ENCODE peak calls at places on chromosomes 2 and 18, in eight cellular contexts. One of them, this sample, is unnamed.
A peak's percentile ranks its signal among the peaks of the same experiment; 100 is the strongest.

GRCh38 chr2:100584811-100585210 is 22.0 kb downstream of the PDCL3 start:
- DNase-seq in colonic mucosa: no peak
- DNase-seq in cardiac muscle cell: no peak
- DNase-seq in AG04450: no peak
- DNase-seq in fibroblast of pulmonary artery: no peak
- DNase-seq in brain microvascular endothelial cell: no peak
- DNase-seq in fibroblast of mammary gland: no peak
- DNase-seq in CD8-positive, alpha-beta T cell: no peak
- DNase-seq in this sample: no peak

GRCh38 chr2:8684421-8684884 is 2.6 kb downstream of the ID2 start:
- DNase-seq in brain microvascular endothelial cell: no peak
- DNase-seq in fibroblast of pulmonary artery: peak; percentile 60
- DNase-seq in CD8-positive, alpha-beta T cell: peak; percentile 22
- DNase-seq in colonic mucosa: peak; percentile 58
- DNase-seq in cardiac muscle cell: peak; percentile 43
- DNase-seq in fibroblast of mammary gland: no peak
- DNase-seq in AG04450: no peak
- DNase-seq in this sample: no peak

GRCh38 chr2:23926289-23926749 is 604 bp downstream of the ATAD2B start:
- DNase-seq in cardiac muscle cell: no peak
- DNase-seq in CD8-positive, alpha-beta T cell: no peak
- DNase-seq in AG04450: no peak
- DNase-seq in fibroblast of pulmonary artery: no peak
- DNase-seq in fibroblast of mammary gland: no peak
- DNase-seq in brain microvascular endothelial cell: no peak
- DNase-seq in colonic mucosa: peak; percentile 45
- DNase-seq in this sample: no peak

GRCh38 chr2:120805590-120805989 is 69.9 kb downstream of the GLI2 start:
- DNase-seq in fibroblast of mammary gland: no peak
- DNase-seq in brain microvascular endothelial cell: no peak
- DNase-seq in AG04450: no peak
- DNase-seq in colonic mucosa: no peak
- DNase-seq in fibroblast of pulmonary artery: no peak
- DNase-seq in cardiac muscle cell: no peak
- DNase-seq in CD8-positive, alpha-beta T cell: no peak
- DNase-seq in this sample: no peak

GRCh38 chr2:196074631-196075030 is 6.0 kb upstream of the DNAH7 start:
- DNase-seq in AG04450: no peak
- DNase-seq in brain microvascular endothelial cell: no peak
- DNase-seq in cardiac muscle cell: no peak
- DNase-seq in fibroblast of mammary gland: no peak
- DNase-seq in fibroblast of pulmonary artery: no peak
- DNase-seq in colonic mucosa: no peak
- DNase-seq in CD8-positive, alpha-beta T cell: no peak
- DNase-seq in this sample: no peak

GRCh38 chr2:603427-603826 is 73.8 kb downstream of the TMEM18 start:
- DNase-seq in CD8-positive, alpha-beta T cell: no peak
- DNase-seq in brain microvascular endothelial cell: no peak
- DNase-seq in cardiac muscle cell: no peak
- DNase-seq in colonic mucosa: no peak
- DNase-seq in fibroblast of mammary gland: no peak
- DNase-seq in AG04450: no peak
- DNase-seq in fibroblast of pulmonary artery: no peak
- DNase-seq in this sample: no peak

GRCh38 chr2:3102915-3103569 is 274.6 kb downstream of the EIPR1 start:
- DNase-seq in colonic mucosa: peak; percentile 11
- DNase-seq in fibroblast of pulmonary artery: no peak
- DNase-seq in brain microvascular endothelial cell: no peak
- DNase-seq in fibroblast of mammary gland: no peak
- DNase-seq in CD8-positive, alpha-beta T cell: no peak
- DNase-seq in AG04450: no peak
- DNase-seq in cardiac muscle cell: no peak
- DNase-seq in this sample: no peak

GRCh38 chr2:102304268-102304667 is 7.1 kb upstream of the IL1RL1 start:
- DNase-seq in colonic mucosa: no peak
- DNase-seq in AG04450: no peak
- DNase-seq in cardiac muscle cell: peak; percentile 57
- DNase-seq in fibroblast of pulmonary artery: peak; percentile 63
- DNase-seq in CD8-positive, alpha-beta T cell: no peak
- DNase-seq in fibroblast of mammary gland: peak; percentile 72
- DNase-seq in brain microvascular endothelial cell: no peak
- DNase-seq in this sample: no peak

GRCh38 chr18:47917923-47918610 is 12.4 kb downstream of the SMAD2 start:
- DNase-seq in fibroblast of mammary gland: no peak
- DNase-seq in CD8-positive, alpha-beta T cell: no peak
- DNase-seq in brain microvascular endothelial cell: no peak
- DNase-seq in AG04450: no peak
- DNase-seq in cardiac muscle cell: no peak
- DNase-seq in colonic mucosa: no peak
- DNase-seq in fibroblast of pulmonary artery: no peak
- DNase-seq in this sample: no peak

GRCh38 chr18:41043876-41044275 is 911.2 kb upstream of the PIK3C3 start:
- DNase-seq in CD8-positive, alpha-beta T cell: no peak
- DNase-seq in cardiac muscle cell: no peak
- DNase-seq in AG04450: no peak
- DNase-seq in fibroblast of mammary gland: no peak
- DNase-seq in fibroblast of pulmonary artery: no peak
- DNase-seq in colonic mucosa: no peak
- DNase-seq in brain microvascular endothelial cell: no peak
- DNase-seq in this sample: no peak

GRCh38 chr2:189826039-189826438 is 41.8 kb downstream of the PMS1 start:
- DNase-seq in AG04450: no peak
- DNase-seq in colonic mucosa: no peak
- DNase-seq in cardiac muscle cell: no peak
- DNase-seq in CD8-positive, alpha-beta T cell: no peak
- DNase-seq in fibroblast of pulmonary artery: no peak
- DNase-seq in brain microvascular endothelial cell: no peak
- DNase-seq in fibroblast of mammary gland: no peak
- DNase-seq in this sample: no peak

GRCh38 chr2:189834059-189834458 is 49.8 kb downstream of the PMS1 start:
- DNase-seq in brain microvascular endothelial cell: no peak
- DNase-seq in cardiac muscle cell: no peak
- DNase-seq in AG04450: no peak
- DNase-seq in colonic mucosa: no peak
- DNase-seq in fibroblast of pulmonary artery: no peak
- DNase-seq in CD8-positive, alpha-beta T cell: no peak
- DNase-seq in fibroblast of mammary gland: no peak
- DNase-seq in this sample: no peak

GRCh38 chr2:189824694-189825396 is 40.6 kb downstream of the PMS1 start:
- DNase-seq in fibroblast of mammary gland: no peak
- DNase-seq in CD8-positive, alpha-beta T cell: no peak
- DNase-seq in fibroblast of pulmonary artery: peak; percentile 25
- DNase-seq in colonic mucosa: no peak
- DNase-seq in cardiac muscle cell: peak; percentile 19
- DNase-seq in brain microvascular endothelial cell: no peak
- DNase-seq in AG04450: no peak
- DNase-seq in this sample: no peak

GRCh38 chr2:189830510-189830909 is 46.3 kb downstream of the PMS1 start:
- DNase-seq in AG04450: no peak
- DNase-seq in fibroblast of pulmonary artery: no peak
- DNase-seq in fibroblast of mammary gland: no peak
- DNase-seq in colonic mucosa: no peak
- DNase-seq in brain microvascular endothelial cell: no peak
- DNase-seq in cardiac muscle cell: no peak
- DNase-seq in CD8-positive, alpha-beta T cell: no peak
- DNase-seq in this sample: no peak

DNA sequence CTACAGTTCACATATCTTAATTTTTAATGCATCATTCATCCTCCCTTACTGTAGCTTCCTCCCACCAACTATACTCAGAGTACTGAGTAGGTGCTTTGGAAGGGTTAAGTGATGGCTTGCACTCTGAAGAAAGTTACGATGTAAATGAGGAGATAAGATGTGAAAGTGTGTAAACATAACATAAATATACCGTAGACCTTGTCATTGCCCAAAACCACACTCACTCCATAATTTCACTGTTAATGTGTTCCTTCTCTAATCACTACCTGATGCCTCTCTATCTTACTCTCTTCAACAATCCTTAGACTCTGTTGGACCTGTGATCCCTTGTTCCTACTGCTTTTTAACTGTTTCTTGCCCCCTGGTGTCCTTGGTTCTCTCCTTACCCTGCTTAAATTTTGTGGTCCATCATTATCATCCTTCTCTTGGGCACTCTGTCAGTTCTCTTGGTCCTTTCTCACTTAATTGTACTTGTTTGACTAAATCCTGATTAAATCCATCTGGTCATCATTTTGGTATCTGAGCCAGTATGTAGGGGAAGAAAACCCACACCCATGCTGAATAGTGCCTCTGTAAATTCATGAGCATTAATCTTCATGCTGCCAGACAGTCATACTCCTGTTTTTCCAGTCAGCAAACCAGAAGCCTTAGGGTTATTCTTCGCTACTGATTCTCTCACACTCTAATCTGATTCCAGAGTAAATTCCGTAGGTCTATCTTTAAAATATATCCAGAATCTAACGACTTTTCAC is 45.0 kb downstream of the PMS1 start:
- DNase-seq in fibroblast of pulmonary artery: no peak
- DNase-seq in CD8-positive, alpha-beta T cell: no peak
- DNase-seq in brain microvascular endothelial cell: no peak
- DNase-seq in AG04450: no peak
- DNase-seq in fibroblast of mammary gland: peak; percentile 69
- DNase-seq in cardiac muscle cell: no peak
- DNase-seq in colonic mucosa: no peak
- DNase-seq in this sample: no peak
- TF ChIP-seq CTCF in fibroblast of pulmonary artery: no peak
- TF ChIP-seq CTCF in CD8-positive, alpha-beta T cell: no peak
- TF ChIP-seq CTCF in brain microvascular endothelial cell: no peak
- TF ChIP-seq CTCF in AG04450: no peak
- TF ChIP-seq CTCF in fibroblast of mammary gland: no peak
- TF ChIP-seq CTCF in cardiac muscle cell: no peak
- TF ChIP-seq CTCF in colonic mucosa: no peak
- TF ChIP-seq CTCF in this sample: no peak

GRCh38 chr18:13137041-13137938 is 81.3 kb upstream of the LDLRAD4 start:
- DNase-seq in cardiac muscle cell: peak; percentile 47
- DNase-seq in fibroblast of pulmonary artery: peak; percentile 17
- DNase-seq in AG04450: no peak
- DNase-seq in brain microvascular endothelial cell: no peak
- DNase-seq in CD8-positive, alpha-beta T cell: peak; percentile 29
- DNase-seq in colonic mucosa: peak; percentile 37
- DNase-seq in fibroblast of mammary gland: no peak
- DNase-seq in this sample: no peak

GRCh38 chr18:13139885-13140450 is 78.6 kb upstream of the LDLRAD4 start:
- DNase-seq in AG04450: no peak
- DNase-seq in colonic mucosa: no peak
- DNase-seq in brain microvascular endothelial cell: no peak
- DNase-seq in fibroblast of mammary gland: no peak
- DNase-seq in cardiac muscle cell: no peak
- DNase-seq in fibroblast of pulmonary artery: no peak
- DNase-seq in CD8-positive, alpha-beta T cell: no peak
- DNase-seq in this sample: no peak

GRCh38 chr18:13138822-13139139 is 79.8 kb upstream of the LDLRAD4 start:
- DNase-seq in fibroblast of pulmonary artery: no peak
- DNase-seq in CD8-positive, alpha-beta T cell: no peak
- DNase-seq in brain microvascular endothelial cell: no peak
- DNase-seq in cardiac muscle cell: no peak
- DNase-seq in fibroblast of mammary gland: no peak
- DNase-seq in colonic mucosa: no peak
- DNase-seq in AG04450: no peak
- DNase-seq in this sample: no peak

GRCh38 chr18:13136689-13137040 is 81.9 kb upstream of the LDLRAD4 start:
- DNase-seq in fibroblast of pulmonary artery: no peak
- DNase-seq in AG04450: no peak
- DNase-seq in colonic mucosa: no peak
- DNase-seq in CD8-positive, alpha-beta T cell: no peak
- DNase-seq in brain microvascular endothelial cell: no peak
- DNase-seq in fibroblast of mammary gland: no peak
- DNase-seq in cardiac muscle cell: peak; percentile 35
- DNase-seq in this sample: no peak

DNA sequence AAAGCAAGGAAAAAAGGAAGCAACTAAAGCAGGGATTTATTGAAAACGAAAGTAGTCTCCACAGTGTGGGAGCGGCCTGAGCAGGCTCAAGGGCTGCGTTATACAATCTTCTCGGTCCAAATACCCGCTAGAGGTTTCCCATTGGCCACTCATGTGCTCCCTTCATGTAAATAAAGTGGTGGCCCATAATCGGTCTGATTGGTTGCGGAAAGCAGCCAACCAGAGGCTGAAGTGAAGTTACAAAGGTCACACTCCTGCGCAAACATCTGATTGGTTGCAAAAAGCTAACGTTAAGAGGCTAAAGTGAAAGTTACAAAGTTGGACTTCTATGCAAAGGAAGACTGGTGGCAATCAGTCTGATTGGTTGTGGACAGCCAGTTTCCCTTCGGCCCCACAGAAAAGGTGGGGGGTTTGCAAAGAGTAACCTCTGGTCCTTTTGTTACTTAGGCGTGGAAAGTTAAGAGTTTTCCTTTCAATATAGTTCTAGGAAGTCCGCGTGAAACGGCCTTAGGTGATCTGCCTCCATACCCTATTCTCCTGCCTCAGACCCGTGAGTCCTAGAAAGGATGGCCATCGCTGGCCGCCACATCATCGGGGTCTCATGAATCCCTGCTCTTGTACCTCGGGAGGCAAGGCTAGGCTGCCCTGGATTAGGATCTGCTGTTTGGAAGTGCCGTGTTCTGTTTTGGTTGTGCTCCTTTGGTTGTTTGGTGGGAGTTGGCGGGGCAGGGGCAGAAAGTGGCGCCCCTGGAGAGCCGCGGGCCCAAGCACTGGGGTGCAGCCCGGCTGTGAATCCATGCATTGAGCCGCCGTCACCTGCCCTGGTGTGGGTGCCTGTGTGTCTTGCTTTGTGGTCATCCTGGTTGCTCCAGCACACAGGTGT is 80.4 kb upstream of the LDLRAD4 start:
- DNase-seq in cardiac muscle cell: peak; percentile 36
- DNase-seq in CD8-positive, alpha-beta T cell: peak; percentile 53
- DNase-seq in colonic mucosa: peak; percentile 90
- DNase-seq in fibroblast of mammary gland: peak; percentile 84
- DNase-seq in fibroblast of pulmonary artery: peak; percentile 10
- DNase-seq in brain microvascular endothelial cell: no peak
- DNase-seq in AG04450: no peak
- DNase-seq in this sample: no peak
- H3K4me3 ChIP-seq in cardiac muscle cell: no peak overlapping the region
- H3K4me3 ChIP-seq in CD8-positive, alpha-beta T cell: peak overlapping the region; percentile 98
- H3K4me3 ChIP-seq in colonic mucosa: peak overlapping the region; percentile 69
- H3K4me3 ChIP-seq in fibroblast of mammary gland: peak overlapping the region; percentile 48
- H3K4me3 ChIP-seq in fibroblast of pulmonary artery: no peak overlapping the region
- H3K4me3 ChIP-seq in brain microvascular endothelial cell: no peak overlapping the region
- H3K4me3 ChIP-seq in AG04450: no peak overlapping the region
- H3K4me3 ChIP-seq in this sample: no peak overlapping the region

DNA sequence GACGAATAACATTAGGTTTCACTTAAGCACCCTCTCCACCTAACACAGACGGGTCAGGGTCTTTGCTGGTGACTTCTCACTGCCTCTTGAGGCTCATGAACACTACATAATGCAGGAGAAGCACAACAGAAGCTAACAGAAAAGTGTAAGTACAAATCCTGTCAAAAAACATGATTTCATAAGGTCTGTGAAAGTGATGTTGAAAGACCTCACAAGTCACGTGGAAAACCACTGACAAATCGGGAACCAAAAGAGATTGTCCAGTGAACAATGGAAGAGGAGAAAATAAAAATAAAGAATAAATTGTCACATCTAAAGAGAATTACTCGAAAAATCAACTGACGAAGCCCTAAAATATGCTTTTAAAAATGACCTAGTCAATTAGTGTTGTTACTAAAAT is 14.0 kb downstream of the PSD4 start:
- DNase-seq in AG04450: no peak
- DNase-seq in CD8-positive, alpha-beta T cell: no peak
- DNase-seq in colonic mucosa: no peak
- DNase-seq in brain microvascular endothelial cell: no peak
- DNase-seq in fibroblast of pulmonary artery: peak; percentile 23
- DNase-seq in fibroblast of mammary gland: no peak
- DNase-seq in cardiac muscle cell: peak; percentile 42
- DNase-seq in this sample: no peak
- TF ChIP-seq CTCF in AG04450: no peak
- TF ChIP-seq CTCF in CD8-positive, alpha-beta T cell: no peak
- TF ChIP-seq CTCF in colonic mucosa: no peak
- TF ChIP-seq CTCF in brain microvascular endothelial cell: no peak
- TF ChIP-seq CTCF in fibroblast of pulmonary artery: no peak
- TF ChIP-seq CTCF in fibroblast of mammary gland: no peak
- TF ChIP-seq CTCF in cardiac muscle cell: no peak
- TF ChIP-seq CTCF in this sample: no peak

GRCh38 chr2:105636109-105636740 is 108.5 kb upstream of the NCK2 start:
- DNase-seq in colonic mucosa: no peak
- DNase-seq in cardiac muscle cell: no peak
- DNase-seq in AG04450: no peak
- DNase-seq in brain microvascular endothelial cell: no peak
- DNase-seq in fibroblast of mammary gland: no peak
- DNase-seq in CD8-positive, alpha-beta T cell: no peak
- DNase-seq in fibroblast of pulmonary artery: no peak
- DNase-seq in this sample: no peak
- H3K4me3 ChIP-seq in colonic mucosa: no peak overlapping the region
- H3K4me3 ChIP-seq in cardiac muscle cell: no peak overlapping the region
- H3K4me3 ChIP-seq in AG04450: no peak overlapping the region
- H3K4me3 ChIP-seq in brain microvascular endothelial cell: no peak overlapping the region
- H3K4me3 ChIP-seq in fibroblast of mammary gland: no peak overlapping the region
- H3K4me3 ChIP-seq in CD8-positive, alpha-beta T cell: no peak overlapping the region
- H3K4me3 ChIP-seq in fibroblast of pulmonary artery: no peak overlapping the region
- H3K4me3 ChIP-seq in this sample: no peak overlapping the region